ENCODE peak calls at places on chromosomes 4 and X, in seven cellular contexts. One of them, this sample, is unnamed.

GRCh38 chr4:147518846-147519767 is 38.2 kb downstream of the EDNRA start:
- DNase-seq in trophoblast cell: peak; percentile 52
- DNase-seq in neuronal stem cell: peak; percentile 14
- DNase-seq in mesenchymal stem cell: peak; percentile 76
- DNase-seq in IMR-90: peak; percentile 86
- DNase-seq in mesendoderm: peak; percentile 79
- DNase-seq in H9: peak; percentile 62
- DNase-seq in this sample: no peak

GRCh38 chrX:136725446-136726104 is 55.2 kb downstream of the ARHGEF6 start:
- DNase-seq in IMR-90: peak; percentile 72
- DNase-seq in neuronal stem cell: no peak
- DNase-seq in mesenchymal stem cell: peak; percentile 43
- DNase-seq in trophoblast cell: no peak
- DNase-seq in H9: no peak
- DNase-seq in mesendoderm: no peak
- DNase-seq in this sample: no peak

GRCh38 chrX:33183366-33183765 is 28.0 kb downstream of the DMD start:
- DNase-seq in neuronal stem cell: no peak
- DNase-seq in IMR-90: peak; percentile 82
- DNase-seq in mesendoderm: peak; percentile 51
- DNase-seq in trophoblast cell: no peak
- DNase-seq in H9: no peak
- DNase-seq in mesenchymal stem cell: peak; percentile 43
- DNase-seq in this sample: no peak

GRCh38 chrX:51569561-51569960 is 49.2 kb downstream of the CENPVL3 start:
- DNase-seq in mesendoderm: no peak
- DNase-seq in trophoblast cell: no peak
- DNase-seq in IMR-90: no peak
- DNase-seq in H9: no peak
- DNase-seq in mesenchymal stem cell: peak; percentile 43
- DNase-seq in neuronal stem cell: no peak
- DNase-seq in this sample: no peak

GRCh38 chr4:128862608-128863313 is 53.3 kb downstream of the JADE1 start:
- DNase-seq in mesenchymal stem cell: peak; percentile 54
- DNase-seq in neuronal stem cell: no peak
- DNase-seq in IMR-90: peak; percentile 72
- DNase-seq in H9: no peak
- DNase-seq in mesendoderm: peak; percentile 67
- DNase-seq in trophoblast cell: no peak
- DNase-seq in this sample: no peak

GRCh38 chr4:107069049-107069448 is 32.9 kb upstream of the DKK2 start:
- DNase-seq in H9: no peak
- DNase-seq in mesenchymal stem cell: no peak
- DNase-seq in IMR-90: peak; percentile 7
- DNase-seq in trophoblast cell: no peak
- DNase-seq in neuronal stem cell: no peak
- DNase-seq in mesendoderm: no peak
- DNase-seq in this sample: no peak

GRCh38 chr4:65241257-65241997 is 428.9 kb downstream of the EPHA5 start:
- DNase-seq in neuronal stem cell: no peak
- DNase-seq in trophoblast cell: peak; percentile 2
- DNase-seq in H9: no peak
- DNase-seq in IMR-90: no peak
- DNase-seq in mesendoderm: no peak
- DNase-seq in mesenchymal stem cell: no peak
- DNase-seq in this sample: no peak

GRCh38 chr4:56148428-56148827 is 199.7 kb downstream of the CEP135 start:
- DNase-seq in neuronal stem cell: no peak
- DNase-seq in mesendoderm: no peak
- DNase-seq in mesenchymal stem cell: no peak
- DNase-seq in IMR-90: no peak
- DNase-seq in H9: no peak
- DNase-seq in trophoblast cell: no peak
- DNase-seq in this sample: no peak

GRCh38 chr4:25160714-25161598 is 707 bp upstream of the SEPSECS start:
- DNase-seq in trophoblast cell: peak; percentile 32
- DNase-seq in IMR-90: no peak
- DNase-seq in H9: no peak
- DNase-seq in mesenchymal stem cell: peak; percentile 84
- DNase-seq in mesendoderm: peak; percentile 76
- DNase-seq in neuronal stem cell: no peak
- DNase-seq in this sample: no peak

GRCh38 chrX:118976599-118977340 is 2.4 kb downstream of the LONRF3 start:
- DNase-seq in IMR-90: no peak
- DNase-seq in mesenchymal stem cell: peak; percentile 25
- DNase-seq in trophoblast cell: peak; percentile 12
- DNase-seq in neuronal stem cell: no peak
- DNase-seq in mesendoderm: peak; percentile 21
- DNase-seq in H9: no peak
- DNase-seq in this sample: no peak

GRCh38 chr4:103021120-103021519 is 1.6 kb upstream of the SLC9B1 start:
- DNase-seq in IMR-90: no peak
- DNase-seq in neuronal stem cell: no peak
- DNase-seq in mesendoderm: no peak
- DNase-seq in trophoblast cell: no peak
- DNase-seq in H9: no peak
- DNase-seq in mesenchymal stem cell: no peak
- DNase-seq in this sample: no peak

GRCh38 chr4:10124167-10124930 is 7.8 kb upstream of the WDR1 start:
- DNase-seq in mesendoderm: no peak
- DNase-seq in trophoblast cell: no peak
- DNase-seq in mesenchymal stem cell: no peak
- DNase-seq in IMR-90: no peak
- DNase-seq in neuronal stem cell: no peak
- DNase-seq in H9: no peak
- DNase-seq in this sample: no peak

GRCh38 chr4:168724243-168724642 is 227.4 kb downstream of the PALLD start:
- DNase-seq in trophoblast cell: no peak
- DNase-seq in IMR-90: no peak
- DNase-seq in H9: no peak
- DNase-seq in mesendoderm: no peak
- DNase-seq in neuronal stem cell: no peak
- DNase-seq in mesenchymal stem cell: no peak
- DNase-seq in this sample: no peak

GRCh38 chrX:72006461-72006860 is 95.8 kb downstream of the NHSL2 start:
- DNase-seq in H9: peak; percentile 14
- DNase-seq in IMR-90: no peak
- DNase-seq in trophoblast cell: no peak
- DNase-seq in mesenchymal stem cell: no peak
- DNase-seq in neuronal stem cell: no peak
- DNase-seq in mesendoderm: no peak
- DNase-seq in this sample: no peak

GRCh38 chrX:40154229-40154852 is 56.6 kb upstream of the BCOR start:
- DNase-seq in mesendoderm: peak; percentile 69
- DNase-seq in trophoblast cell: no peak
- DNase-seq in H9: peak; percentile 71
- DNase-seq in mesenchymal stem cell: peak; percentile 73
- DNase-seq in neuronal stem cell: no peak
- DNase-seq in IMR-90: no peak
- DNase-seq in this sample: no peak

GRCh38 chr4:22668301-22668700 is 24.4 kb upstream of the GBA3 start:
- DNase-seq in mesendoderm: no peak
- DNase-seq in trophoblast cell: no peak
- DNase-seq in mesenchymal stem cell: peak; percentile 16
- DNase-seq in H9: no peak
- DNase-seq in neuronal stem cell: no peak
- DNase-seq in IMR-90: peak; percentile 22
- DNase-seq in this sample: no peak

GRCh38 chrX:123087326-123087725 is 96.8 kb upstream of the GRIA3 start:
- DNase-seq in trophoblast cell: no peak
- DNase-seq in mesenchymal stem cell: peak; percentile 7
- DNase-seq in neuronal stem cell: no peak
- DNase-seq in IMR-90: no peak
- DNase-seq in H9: no peak
- DNase-seq in mesendoderm: no peak
- DNase-seq in this sample: no peak

GRCh38 chrX:10039821-10040793 is 72.9 kb downstream of the CLDN34 start:
- DNase-seq in mesenchymal stem cell: peak; percentile 47
- DNase-seq in IMR-90: no peak
- DNase-seq in mesendoderm: no peak
- DNase-seq in neuronal stem cell: no peak
- DNase-seq in H9: no peak
- DNase-seq in trophoblast cell: no peak
- DNase-seq in this sample: no peak

GRCh38 chr4:77215107-77215506 is 58.1 kb downstream of the CCNG2 start:
- DNase-seq in mesenchymal stem cell: no peak
- DNase-seq in IMR-90: no peak
- DNase-seq in mesendoderm: no peak
- DNase-seq in trophoblast cell: no peak
- DNase-seq in neuronal stem cell: no peak
- DNase-seq in H9: no peak
- DNase-seq in this sample: no peak

GRCh38 chr4:141002323-141002805 is 130.9 kb downstream of the RNF150 start:
- DNase-seq in H9: no peak
- DNase-seq in mesenchymal stem cell: peak; percentile 57
- DNase-seq in mesendoderm: no peak
- DNase-seq in trophoblast cell: no peak
- DNase-seq in neuronal stem cell: no peak
- DNase-seq in IMR-90: peak; percentile 93
- DNase-seq in this sample: no peak

GRCh38 chr4:168993724-168994510 is 16.1 kb downstream of the CBR4 start:
- DNase-seq in mesendoderm: peak; percentile 40
- DNase-seq in H9: no peak
- DNase-seq in neuronal stem cell: no peak
- DNase-seq in mesenchymal stem cell: peak; percentile 19
- DNase-seq in trophoblast cell: peak; percentile 70
- DNase-seq in IMR-90: no peak
- DNase-seq in this sample: no peak

GRCh38 chrX:9072281-9072680 is 38.4 kb upstream of the FAM9B start:
- DNase-seq in mesenchymal stem cell: no peak
- DNase-seq in neuronal stem cell: no peak
- DNase-seq in mesendoderm: no peak
- DNase-seq in IMR-90: peak; percentile 29
- DNase-seq in H9: no peak
- DNase-seq in trophoblast cell: no peak
- DNase-seq in this sample: no peak

GRCh38 chrX:103941201-103941975 is 21.0 kb upstream of the TMSB15B start:
- DNase-seq in IMR-90: peak; percentile 32
- DNase-seq in H9: no peak
- DNase-seq in mesenchymal stem cell: peak; percentile 44
- DNase-seq in mesendoderm: peak; percentile 34
- DNase-seq in neuronal stem cell: no peak
- DNase-seq in trophoblast cell: peak; percentile 7
- DNase-seq in this sample: no peak

GRCh38 chrX:2385224-2385623 is 115.6 kb downstream of the DHRSX start:
- DNase-seq in mesenchymal stem cell: peak; percentile 76
- DNase-seq in H9: no peak
- DNase-seq in neuronal stem cell: no peak
- DNase-seq in trophoblast cell: peak; percentile 43
- DNase-seq in IMR-90: peak; percentile 88
- DNase-seq in mesendoderm: peak; percentile 64
- DNase-seq in this sample: no peak

GRCh38 chr4:140686799-140687198 is 69.4 kb downstream of the TBC1D9 start:
- DNase-seq in neuronal stem cell: no peak
- DNase-seq in trophoblast cell: no peak
- DNase-seq in mesenchymal stem cell: no peak
- DNase-seq in H9: no peak
- DNase-seq in mesendoderm: no peak
- DNase-seq in IMR-90: peak; percentile 13
- DNase-seq in this sample: no peak

GRCh38 chr4:104969394-104970066 is 177.1 kb upstream of the TET2 start:
- DNase-seq in mesendoderm: no peak
- DNase-seq in mesenchymal stem cell: no peak
- DNase-seq in IMR-90: no peak
- DNase-seq in H9: no peak
- DNase-seq in neuronal stem cell: no peak
- DNase-seq in trophoblast cell: no peak
- DNase-seq in this sample: no peak

GRCh38 chr4:110417151-110417550 is 58.8 kb upstream of the ENPEP start:
- DNase-seq in mesenchymal stem cell: no peak
- DNase-seq in neuronal stem cell: no peak
- DNase-seq in H9: no peak
- DNase-seq in trophoblast cell: peak; percentile 22
- DNase-seq in mesendoderm: no peak
- DNase-seq in IMR-90: no peak
- DNase-seq in this sample: no peak

GRCh38 chrX:38970074-38970473 is 168.8 kb downstream of the MID1IP1 start:
- DNase-seq in H9: no peak
- DNase-seq in mesenchymal stem cell: no peak
- DNase-seq in IMR-90: no peak
- DNase-seq in neuronal stem cell: no peak
- DNase-seq in trophoblast cell: no peak
- DNase-seq in mesendoderm: no peak
- DNase-seq in this sample: no peak
- H3K18ac ChIP-seq in H9: no peak overlapping the region
- H3K18ac ChIP-seq in mesenchymal stem cell: no peak overlapping the region
- H3K18ac ChIP-seq in IMR-90: no peak overlapping the region
- H3K18ac ChIP-seq in neuronal stem cell: no peak overlapping the region
- H3K18ac ChIP-seq in trophoblast cell: no peak overlapping the region
- H3K18ac ChIP-seq in mesendoderm: no peak overlapping the region
- H3K18ac ChIP-seq in this sample: no peak overlapping the region

DNA sequence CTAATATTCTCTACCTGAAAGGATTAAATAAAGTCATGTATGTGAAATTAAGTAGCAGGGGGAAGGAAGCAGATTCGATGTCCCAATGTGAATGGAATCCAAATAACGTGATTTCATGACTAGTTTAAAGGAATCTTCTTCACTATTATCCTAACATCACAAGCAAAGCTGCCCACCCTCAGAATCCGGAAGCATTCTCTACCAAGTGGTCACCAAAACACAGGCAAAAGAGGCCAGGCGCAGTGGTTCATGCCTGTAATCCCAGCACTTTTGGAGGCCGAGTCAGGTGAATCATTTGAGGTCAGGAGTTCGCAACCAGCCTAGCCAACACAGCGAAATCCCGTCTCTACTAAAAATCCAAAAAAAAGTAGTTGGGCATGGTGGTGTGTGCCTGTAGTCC is 212.9 kb downstream of the LDB2 start:
- DNase-seq in H9: no peak
- DNase-seq in neuronal stem cell: no peak
- DNase-seq in trophoblast cell: no peak
- DNase-seq in mesenchymal stem cell: no peak
- DNase-seq in mesendoderm: no peak
- DNase-seq in IMR-90: peak; percentile 78
- DNase-seq in this sample: no peak
- H3K18ac ChIP-seq in H9: no peak overlapping the region
- H3K18ac ChIP-seq in neuronal stem cell: no peak overlapping the region
- H3K18ac ChIP-seq in trophoblast cell: no peak overlapping the region
- H3K18ac ChIP-seq in mesenchymal stem cell: no peak overlapping the region
- H3K18ac ChIP-seq in mesendoderm: no peak overlapping the region
- H3K18ac ChIP-seq in IMR-90: peak overlapping the region; percentile 74
- H3K18ac ChIP-seq in this sample: no peak overlapping the region

GRCh38 chrX:146243071-146243470 is 425.4 kb downstream of the SLITRK2 start:
- DNase-seq in neuronal stem cell: no peak
- DNase-seq in trophoblast cell: no peak
- DNase-seq in mesenchymal stem cell: no peak
- DNase-seq in H9: no peak
- DNase-seq in IMR-90: no peak
- DNase-seq in mesendoderm: no peak
- DNase-seq in this sample: no peak

GRCh38 chrX:146238173-146238572 is 420.5 kb downstream of the SLITRK2 start:
- DNase-seq in mesenchymal stem cell: no peak
- DNase-seq in IMR-90: no peak
- DNase-seq in mesendoderm: no peak
- DNase-seq in H9: no peak
- DNase-seq in trophoblast cell: no peak
- DNase-seq in neuronal stem cell: no peak
- DNase-seq in this sample: no peak

GRCh38 chrX:146241902-146242301 is 424.3 kb downstream of the SLITRK2 start:
- DNase-seq in neuronal stem cell: no peak
- DNase-seq in H9: no peak
- DNase-seq in IMR-90: no peak
- DNase-seq in mesendoderm: no peak
- DNase-seq in mesenchymal stem cell: no peak
- DNase-seq in trophoblast cell: no peak
- DNase-seq in this sample: no peak
- H3K18ac ChIP-seq in neuronal stem cell: no peak overlapping the region
- H3K18ac ChIP-seq in H9: no peak overlapping the region
- H3K18ac ChIP-seq in IMR-90: no peak overlapping the region
- H3K18ac ChIP-seq in mesendoderm: no peak overlapping the region
- H3K18ac ChIP-seq in mesenchymal stem cell: no peak overlapping the region
- H3K18ac ChIP-seq in trophoblast cell: no peak overlapping the region
- H3K18ac ChIP-seq in this sample: no peak overlapping the region

GRCh38 chr4:123411976-123412589 is 15.5 kb downstream of the SPRY1 start:
- DNase-seq in IMR-90: no peak
- DNase-seq in mesendoderm: no peak
- DNase-seq in trophoblast cell: no peak
- DNase-seq in mesenchymal stem cell: no peak
- DNase-seq in H9: no peak
- DNase-seq in neuronal stem cell: no peak
- DNase-seq in this sample: no peak
- H3K18ac ChIP-seq in IMR-90: no peak overlapping the region
- H3K18ac ChIP-seq in mesendoderm: no peak overlapping the region
- H3K18ac ChIP-seq in trophoblast cell: no peak overlapping the region
- H3K18ac ChIP-seq in mesenchymal stem cell: no peak overlapping the region
- H3K18ac ChIP-seq in H9: no peak overlapping the region
- H3K18ac ChIP-seq in neuronal stem cell: no peak overlapping the region
- H3K18ac ChIP-seq in this sample: no peak overlapping the region